ENCODE peak calls at places on chromosomes 7 and 10, in seven cellular contexts. X is HepG2, N is HCT116, T is SK-N-SH, I is GM12878, R is H1, F is K562. D is an unnamed sample.

GRCh38 chr7:30835396-30835915 is 64.2 kb downstream of the MINDY4 start:
- DNase-seq in X (no peak), N (no peak), T (no peak), I (no peak), R (no peak), F (no peak), D (no peak)

GRCh38 chr10:31697271-31698168 is 231.1 kb downstream of the ARHGAP12 start:
- DNase-seq in X (no peak), N (no peak), T (peak; percentile 30), I (no peak), R (no peak), F (no peak), D (no peak)

GRCh38 chr7:47213276-47213675 is 368.6 kb downstream of the TNS3 start:
- DNase-seq in X (no peak), N (no peak), T (no peak), I (no peak), R (no peak), F (no peak), D (no peak)

GRCh38 chr10:59873924-59874323 is 32.4 kb downstream of the CCDC6 start:
- DNase-seq in X (no peak), N (no peak), T (no peak), I (no peak), R (no peak), F (no peak), D (no peak)

GRCh38 chr7:12524794-12525386 is 45.6 kb upstream of the SCIN start:
- DNase-seq in X (peak; percentile 33), N (peak; percentile 60), T (peak; percentile 47), I (peak; percentile 2), R (no peak), F (peak; percentile 63), D (peak; percentile 74)

GRCh38 chr10:5975641-5976473 is 1.5 kb downstream of the IL15RA start:
- DNase-seq in X (no peak), N (no peak), T (no peak), I (peak; percentile 89), R (no peak), F (peak; percentile 44), D (no peak)

GRCh38 chr7:82468435-82468834 is 24.9 kb upstream of the CACNA2D1 start:
- DNase-seq in X (no peak), N (no peak), T (no peak), I (no peak), R (no peak), F (no peak), D (no peak)

GRCh38 chr10:131135716-131136115 is 175.8 kb downstream of the TCERG1L start:
- DNase-seq in X (no peak), N (no peak), T (no peak), I (no peak), R (no peak), F (no peak), D (no peak)

GRCh38 chr10:35855155-35855947 is 213.3 kb upstream of the FZD8 start:
- DNase-seq in X (no peak), N (no peak), T (no peak), I (no peak), R (no peak), F (no peak), D (no peak)

GRCh38 chr7:24660541-24660940 is 87.3 kb downstream of the PALS2 start:
- DNase-seq in X (no peak), N (no peak), T (no peak), I (no peak), R (no peak), F (no peak), D (no peak)

GRCh38 chr7:100901921-100902332 is 6.2 kb upstream of the ACHE start:
- DNase-seq in X (no peak), N (no peak), T (no peak), I (no peak), R (no peak), F (no peak), D (no peak)

GRCh38 chr10:3812141-3812540 is 27.1 kb upstream of the KLF6 start:
- DNase-seq in X (no peak), N (no peak), T (no peak), I (no peak), R (no peak), F (no peak), D (no peak)

GRCh38 chr7:39453743-39454355 is 112.4 kb upstream of the YAE1 start:
- DNase-seq in X (peak; percentile 44), N (peak; percentile 48), T (peak; percentile 55), I (peak; percentile 23), R (peak; percentile 78), F (peak; percentile 74), D (peak; percentile 74)

GRCh38 chr10:93412801-93413200 is 69.3 kb downstream of the MYOF start:
- DNase-seq in X (no peak), N (no peak), T (no peak), I (no peak), R (no peak), F (no peak), D (no peak)

GRCh38 chr10:70593513-70593890 is 9.0 kb downstream of the PRF1 start:
- DNase-seq in X (no peak), N (no peak), T (no peak), I (no peak), R (no peak), F (no peak), D (no peak)

GRCh38 chr10:102435529-102436233 is 3.3 kb upstream of the CUEDC2 start:
- DNase-seq in X (no peak), N (no peak), T (no peak), I (no peak), R (no peak), F (peak; percentile 91), D (no peak)

GRCh38 chr10:15168296-15168780 is at the start of gene NMT2:
- DNase-seq in X (peak; percentile 63), N (peak; percentile 68), T (no peak), I (no peak), R (peak; percentile 85), F (peak; percentile 86), D (peak; percentile 93)

GRCh38 chr7:904847-905246 is 28.5 kb downstream of the GET4 start:
- DNase-seq in X (no peak), N (no peak), T (no peak), I (no peak), R (no peak), F (peak; percentile 37), D (no peak)

GRCh38 chr7:44096326-44096881 is 7.7 kb upstream of the AEBP1 start:
- DNase-seq in X (no peak), N (no peak), T (no peak), I (no peak), R (no peak), F (no peak), D (no peak)

GRCh38 chr10:28991738-28992270 is 297.1 kb upstream of the LYZL1 start:
- DNase-seq in X (peak; percentile 50), N (peak; percentile 68), T (peak; percentile 48), I (no peak), R (peak; percentile 83), F (peak; percentile 79), D (peak; percentile 77)

GRCh38 chr7:44867073-44867990 is 18.0 kb downstream of the PURB start:
- DNase-seq in X (peak; percentile 32), N (peak; percentile 19), T (no peak), I (no peak), R (no peak), F (peak; percentile 70), D (no peak)

GRCh38 chr10:90447836-90448235 is 410.0 kb downstream of the HTR7 start:
- DNase-seq in X (no peak), N (no peak), T (no peak), I (no peak), R (no peak), F (no peak), D (no peak)

GRCh38 chr10:17643339-17643754 is 604 bp upstream of the STAM start:
- DNase-seq in X (peak; percentile 67), N (no peak), T (peak; percentile 72), I (no peak), R (no peak), F (no peak), D (no peak)

DNA sequence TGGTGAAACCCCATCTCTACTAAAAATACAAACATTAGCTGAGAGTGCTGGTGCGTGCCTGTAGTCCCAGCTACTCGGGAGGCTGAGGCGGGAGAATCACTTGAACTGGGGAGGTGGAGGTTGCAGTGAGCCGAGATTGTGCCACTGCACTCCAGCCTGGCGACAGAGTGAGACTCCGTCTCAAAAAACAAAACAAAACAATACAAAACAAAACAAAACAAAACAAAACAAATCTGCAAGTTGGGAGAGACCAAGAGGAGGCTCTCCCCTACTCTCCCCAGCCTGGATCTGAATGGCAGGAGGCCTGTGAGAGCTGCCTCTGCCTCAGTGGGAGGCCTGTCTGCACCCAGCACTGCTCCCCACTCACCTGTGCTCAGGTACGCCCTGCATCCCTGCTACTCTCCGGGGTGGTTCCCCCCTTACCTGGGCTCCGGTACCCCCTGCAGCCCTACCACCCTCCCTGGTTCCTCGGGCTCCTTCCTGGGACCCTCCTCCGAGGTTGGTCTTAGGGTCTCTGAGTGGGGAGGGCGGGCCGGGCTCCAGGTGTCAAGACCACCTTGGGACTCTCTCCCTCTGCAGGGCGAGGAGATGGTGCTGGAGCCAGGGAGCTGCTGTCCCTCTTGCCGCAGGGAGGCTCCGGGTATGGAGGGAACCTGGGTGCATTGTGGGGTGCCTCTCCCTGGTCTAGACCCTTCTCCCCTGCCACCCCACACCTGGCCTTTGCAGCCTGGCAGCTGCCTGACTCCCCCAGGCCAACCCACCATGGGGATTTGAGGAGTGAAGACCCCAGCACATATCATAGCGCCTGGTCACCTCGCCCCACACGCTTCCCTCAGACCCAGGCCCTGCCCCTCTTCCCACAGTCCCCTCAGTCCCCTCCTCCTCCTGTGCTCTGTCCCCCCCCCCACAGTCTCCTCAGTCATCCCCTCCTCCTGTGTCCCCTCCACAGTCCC is 9.5 kb upstream of the ZNF862 start:
- DNase-seq in X (no peak), N (no peak), T (peak; percentile 36), I (no peak), R (no peak), F (no peak), D (no peak)
- TF ChIP-seq JUND in X (no peak), N (no peak), T (no peak), I (no peak), R (no peak), F (no peak), D (no peak)

GRCh38 chr7:105353752-105354328 is 34.9 kb downstream of the SRPK2 start:
- DNase-seq in X (no peak), N (no peak), T (no peak), I (no peak), R (no peak), F (peak; percentile 85), D (no peak)
- TF ChIP-seq JUND in X (no peak), N (no peak), T (no peak), I (no peak), R (no peak), F (no peak), D (no peak)

GRCh38 chr7:41164440-41164839 is 538.5 kb downstream of the INHBA start:
- DNase-seq in X (no peak), N (no peak), T (no peak), I (no peak), R (no peak), F (no peak), D (no peak)
- TF ChIP-seq JUND in X (no peak), N (no peak), T (no peak), I (no peak), R (no peak), F (no peak), D (no peak)

DNA sequence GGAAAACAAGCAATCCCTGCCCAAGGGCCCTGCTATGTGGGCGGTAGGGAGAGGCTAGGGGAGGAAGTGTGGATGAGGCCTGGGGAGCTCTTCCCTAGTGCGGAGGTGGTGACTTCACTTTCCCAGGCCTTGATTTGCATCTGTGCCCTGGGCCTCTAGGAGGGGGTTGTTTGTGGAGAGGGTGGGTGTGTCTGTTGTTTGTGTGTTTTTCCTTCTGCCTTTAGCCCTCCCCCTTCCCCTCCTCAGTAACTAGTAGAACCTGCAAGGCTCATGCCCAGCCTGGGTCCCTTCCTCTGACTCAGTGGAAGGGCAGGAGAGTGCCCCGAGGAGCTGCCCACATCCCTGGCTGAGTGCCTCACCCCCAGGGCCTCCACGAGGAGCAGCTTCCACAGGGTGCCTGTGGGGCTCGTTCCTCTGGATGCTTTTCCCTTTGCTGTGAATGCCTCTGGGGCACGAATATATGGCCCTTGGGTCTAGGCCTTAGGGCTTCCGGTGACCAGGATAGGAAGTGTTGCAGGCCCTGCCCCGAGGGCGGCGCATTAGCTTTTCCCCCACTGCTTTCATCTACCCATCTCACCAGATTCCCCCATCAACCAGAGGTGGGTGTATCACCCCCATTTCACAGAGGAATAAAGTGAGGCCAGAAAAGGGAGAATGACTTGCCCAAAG is 89.4 kb upstream of the DUSP5 start:
- DNase-seq in X (no peak), N (no peak), T (no peak), I (no peak), R (no peak), F (no peak), D (peak; percentile 37)
- TF ChIP-seq JUND in X (no peak), N (no peak), T (no peak), I (no peak), R (no peak), F (no peak), D (no peak)

D was measured in T47D.